ENCODE peak calls at places on chromosomes 16 and 17, in eight cellular contexts. M, A, C, I, L, W, J and F are unnamed samples.

GRCh38 chr17:81460856-81461460 is 51.6 kb downstream of the ACTG1 start:
- DNase-seq in M (no peak), A (no peak), C (no peak), I (no peak), L (no peak), W (no peak), J (no peak), F (peak; percentile 48)

GRCh38 chr16:86891121-86891520 is 312.8 kb downstream of the FOXL1 start:
- DNase-seq in M (no peak), A (no peak), C (no peak), I (no peak), L (no peak), W (no peak), J (no peak), F (no peak)

GRCh38 chr17:83121921-83122820 is 42.8 kb downstream of the METRNL start:
- DNase-seq in M (no peak), A (no peak), C (peak; percentile 20), I (no peak), L (no peak), W (no peak), J (no peak), F (no peak)

GRCh38 chr16:20611975-20612471 is 35.9 kb upstream of the ACSM2B start:
- DNase-seq in M (no peak), A (no peak), C (no peak), I (no peak), L (no peak), W (no peak), J (no peak), F (no peak)

GRCh38 chr17:32549559-32549958 is 62.8 kb downstream of the CDK5R1 start:
- DNase-seq in M (no peak), A (no peak), C (no peak), I (no peak), L (no peak), W (no peak), J (no peak), F (no peak)

GRCh38 chr16:52436646-52437645 is 110.0 kb downstream of the TOX3 start:
- DNase-seq in M (no peak), A (no peak), C (no peak), I (no peak), L (no peak), W (no peak), J (no peak), F (no peak)

GRCh38 chr16:86249631-86250030 is 260.7 kb upstream of the FOXF1 start:
- DNase-seq in M (no peak), A (no peak), C (no peak), I (no peak), L (no peak), W (no peak), J (no peak), F (no peak)

GRCh38 chr16:75234856-75235696 is 16.3 kb downstream of the CTRB1 start:
- DNase-seq in M (peak; percentile 11), A (no peak), C (peak; percentile 32), I (no peak), L (no peak), W (peak; percentile 11), J (no peak), F (no peak)

GRCh38 chr16:84438971-84439696 is 65.3 kb downstream of the MEAK7 start:
- DNase-seq in M (no peak), A (no peak), C (no peak), I (no peak), L (no peak), W (no peak), J (no peak), F (no peak)

GRCh38 chr16:23132921-23133532 is 16.2 kb downstream of the USP31 start:
- DNase-seq in M (no peak), A (no peak), C (no peak), I (peak; percentile 52), L (no peak), W (no peak), J (peak; percentile 28), F (no peak)

GRCh38 chr16:14088155-14088753 is 17.1 kb downstream of the MRTFB start:
- DNase-seq in M (no peak), A (no peak), C (no peak), I (peak; percentile 60), L (no peak), W (no peak), J (no peak), F (peak; percentile 66)

GRCh38 chr17:57869599-57870282 is 19.9 kb upstream of the MRPS23 start:
- DNase-seq in M (no peak), A (no peak), C (peak; percentile 25), I (peak; percentile 92), L (no peak), W (no peak), J (peak; percentile 97), F (peak; percentile 81)

GRCh38 chr16:22192261-22193133 is 13.6 kb upstream of the EEF2K start:
- DNase-seq in M (peak; percentile 84), A (peak; percentile 58), C (peak; percentile 63), I (peak; percentile 95), L (no peak), W (no peak), J (peak; percentile 91), F (peak; percentile 53)

GRCh38 chr16:58492735-58493134 is 7.2 kb upstream of the NDRG4 start:
- DNase-seq in M (no peak), A (no peak), C (peak; percentile 51), I (no peak), L (no peak), W (no peak), J (no peak), F (no peak)

GRCh38 chr16:58497468-58497867 is 2.5 kb upstream of the NDRG4 start:
- DNase-seq in M (no peak), A (peak; percentile 23), C (no peak), I (no peak), L (no peak), W (no peak), J (no peak), F (no peak)

GRCh38 chr16:58495861-58496331 is 4.0 kb upstream of the NDRG4 start:
- DNase-seq in M (no peak), A (no peak), C (peak; percentile 34), I (no peak), L (no peak), W (no peak), J (no peak), F (no peak)

GRCh38 chr16:58493756-58494431 is 6.0 kb upstream of the NDRG4 start:
- DNase-seq in M (no peak), A (no peak), C (no peak), I (no peak), L (no peak), W (no peak), J (no peak), F (no peak)

GRCh38 chr16:58494981-58495860 is 4.7 kb upstream of the NDRG4 start:
- DNase-seq in M (peak; percentile 91), A (peak; percentile 92), C (peak; percentile 91), I (peak; percentile 89), L (no peak), W (peak; percentile 83), J (peak; percentile 99), F (peak; percentile 87)
- TF ChIP-seq CTCF in M (peak; percentile 70), A (no peak), C (peak; percentile 72), I (peak; percentile 61), L (peak; percentile 46), W (no peak), J (peak; percentile 78), F (peak; percentile 49)

GRCh38 chr16:57024894-57025680 is 35.7 kb downstream of the NLRC5 start:
- DNase-seq in M (no peak), A (no peak), C (no peak), I (no peak), L (no peak), W (no peak), J (no peak), F (no peak)

GRCh38 chr16:57025941-57026777 is 36.8 kb downstream of the NLRC5 start:
- DNase-seq in M (no peak), A (no peak), C (no peak), I (no peak), L (no peak), W (no peak), J (no peak), F (no peak)

GRCh38 chr16:57028086-57028485 is 38.7 kb downstream of the NLRC5 start:
- DNase-seq in M (no peak), A (no peak), C (peak; percentile 47), I (no peak), L (no peak), W (peak; percentile 22), J (no peak), F (peak; percentile 62)

GRCh38 chr16:57026778-57027062 is 37.4 kb downstream of the NLRC5 start:
- DNase-seq in M (no peak), A (no peak), C (no peak), I (no peak), L (no peak), W (no peak), J (no peak), F (no peak)

GRCh38 chr16:57027067-57027466 is 37.7 kb downstream of the NLRC5 start:
- DNase-seq in M (no peak), A (no peak), C (no peak), I (no peak), L (no peak), W (no peak), J (no peak), F (no peak)
- TF ChIP-seq CTCF in M (no peak), A (no peak), C (no peak), I (no peak), L (no peak), W (no peak), J (no peak), F (no peak)

GRCh38 chr17:47324224-47325020 is 667 bp downstream of the EFCAB13 start:
- DNase-seq in M (peak; percentile 62), A (peak; percentile 59), C (peak; percentile 82), I (peak; percentile 18), L (no peak), W (peak; percentile 61), J (peak; percentile 48), F (peak; percentile 39)

GRCh38 chr17:47318197-47318918 is 5.4 kb upstream of the EFCAB13 start:
- DNase-seq in M (no peak), A (no peak), C (no peak), I (no peak), L (no peak), W (no peak), J (no peak), F (no peak)

GRCh38 chr17:47320879-47321502 is 2.8 kb upstream of the EFCAB13 start:
- DNase-seq in M (no peak), A (no peak), C (no peak), I (no peak), L (no peak), W (no peak), J (no peak), F (no peak)

GRCh38 chr17:47325176-47325575 is 1.4 kb downstream of the EFCAB13 start:
- DNase-seq in M (no peak), A (no peak), C (no peak), I (no peak), L (no peak), W (no peak), J (no peak), F (peak; percentile 41)

GRCh38 chr17:47323382-47324223 is at the start of gene EFCAB13:
- DNase-seq in M (peak; percentile 89), A (peak; percentile 92), C (peak; percentile 98), I (peak; percentile 79), L (peak; percentile 85), W (peak; percentile 96), J (peak; percentile 71), F (peak; percentile 71)
- TF ChIP-seq CTCF in M (peak; percentile 54), A (peak; percentile 12), C (peak; percentile 51), I (no peak), L (peak; percentile 47), W (no peak), J (peak; percentile 9), F (no peak)

DNA sequence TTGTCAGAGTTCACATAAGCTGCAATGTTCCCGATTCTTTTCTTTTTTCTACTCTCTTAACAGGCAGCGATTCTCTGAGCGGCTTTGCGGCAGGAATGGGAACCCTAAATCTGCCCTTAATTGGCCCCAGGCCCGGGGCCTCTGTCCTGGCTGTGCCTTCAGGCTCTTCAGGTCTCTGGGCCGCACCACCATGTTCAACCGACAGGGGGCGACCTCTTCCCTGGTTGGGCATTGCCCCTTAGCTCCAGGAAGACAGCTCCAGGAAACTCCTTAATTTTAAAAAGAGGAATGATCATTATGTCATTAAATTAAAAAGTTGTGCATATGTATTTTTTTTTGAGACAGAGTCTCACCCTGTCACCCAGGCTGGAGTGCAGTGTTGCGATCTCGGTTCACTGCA is 20.3 kb downstream of the CACNG5 start:
- DNase-seq in M (no peak), A (no peak), C (peak; percentile 71), I (no peak), L (no peak), W (peak; percentile 90), J (no peak), F (no peak)
- TF ChIP-seq CTCF in M (no peak), A (no peak), C (peak; percentile 77), I (peak; percentile 24), L (peak; percentile 20), W (peak; percentile 90), J (no peak), F (peak; percentile 10)